ENCODE peak calls at places on chromosomes 12 and 14, in six cellular contexts. D is HT1080, I is HTR-8/SVneo, K is GM19239, P is stomach, M is cerebellum. R is an unnamed sample.

GRCh38 chr14:22819191-22819988 is 4.2 kb upstream of the SLC7A7 start:
- DNase-seq in K (no peak), P (peak; percentile 57), M (no peak), I (no peak), D (peak; percentile 55), R (no peak)

GRCh38 chr14:72657214-72657921 is 236.5 kb downstream of the DPF3 start:
- DNase-seq in K (no peak), P (no peak), D (no peak), M (no peak), I (no peak), R (no peak)

GRCh38 chr12:26748412-26748740 is 84.6 kb downstream of the ITPR2 start:
- DNase-seq in K (no peak), M (no peak), D (peak; percentile 76), I (peak; percentile 34), P (no peak), R (no peak)

GRCh38 chr12:130831876-130832405 is 7.1 kb downstream of the STX2 start:
- DNase-seq in K (no peak), D (no peak), I (no peak), P (no peak), M (no peak), R (no peak)

GRCh38 chr12:40946612-40947194 is 241.4 kb upstream of the PDZRN4 start:
- DNase-seq in M (peak; percentile 34), K (no peak), D (no peak), P (no peak), I (peak; percentile 6), R (peak; percentile 9)

GRCh38 chr12:3445127-3445978 is 45.6 kb upstream of the PRMT8 start:
- DNase-seq in P (peak; percentile 64), K (no peak), M (no peak), D (no peak), I (no peak), R (no peak)

GRCh38 chr14:101019974-101020710 is 116.6 kb upstream of the RTL1 start:
- DNase-seq in K (no peak), I (no peak), P (peak; percentile 8), D (no peak), M (no peak), R (no peak)

GRCh38 chr14:89085154-89086059 is 261.0 kb downstream of the TTC8 start:
- DNase-seq in M (no peak), D (no peak), P (no peak), K (no peak), I (no peak), R (no peak)

GRCh38 chr14:100471451-100472093 is 115.6 kb downstream of the BEGAIN start:
- DNase-seq in M (no peak), D (no peak), P (no peak), I (peak; percentile 35), K (no peak), R (peak; percentile 37)

GRCh38 chr14:103362780-103363179 is 22.4 kb upstream of the MARK3 start:
- DNase-seq in D (peak; percentile 62), P (no peak), K (no peak), I (no peak), M (no peak), R (no peak)

GRCh38 chr12:28998662-28999120 is 150.4 kb upstream of the FAR2 start:
- DNase-seq in M (peak; percentile 9), K (no peak), I (no peak), P (no peak), D (peak; percentile 12), R (peak; percentile 23)

GRCh38 chr12:116015525-116015924 is 262.0 kb downstream of the MED13L start:
- DNase-seq in K (no peak), I (peak; percentile 51), P (no peak), D (peak; percentile 29), M (peak; percentile 55), R (peak; percentile 44)

GRCh38 chr12:64998327-64999156 is 122.6 kb downstream of the WIF1 start:
- DNase-seq in I (no peak), D (peak; percentile 49), M (no peak), K (no peak), P (no peak), R (no peak)

GRCh38 chr12:126076515-126076914 is 1011.3 kb downstream of the AACS start:
- DNase-seq in P (no peak), I (no peak), K (no peak), D (no peak), M (no peak), R (no peak)

GRCh38 chr12:92942905-92943304 is 13.8 kb upstream of the EEA1 start:
- DNase-seq in D (peak; percentile 49), I (no peak), K (no peak), M (no peak), P (no peak), R (no peak)

GRCh38 chr12:53223391-53224267 is 8.4 kb downstream of the RARG start:
- DNase-seq in M (no peak), P (no peak), K (no peak), D (peak; percentile 58), I (no peak), R (no peak)

GRCh38 chr14:55957950-55958349 is 160.3 kb upstream of the PELI2 start:
- DNase-seq in M (no peak), K (no peak), D (no peak), P (no peak), I (no peak), R (no peak)

GRCh38 chr12:130087222-130087621 is 75.0 kb upstream of the FZD10 start:
- DNase-seq in P (no peak), I (no peak), M (no peak), D (no peak), K (no peak), R (no peak)

GRCh38 chr12:66319266-66319954 is 17.1 kb downstream of the HELB start:
- DNase-seq in M (no peak), K (no peak), I (no peak), D (no peak), P (no peak), R (no peak)

GRCh38 chr14:64091217-64091616 is 203.0 kb downstream of the ESR2 start:
- DNase-seq in D (no peak), K (no peak), P (no peak), M (no peak), I (no peak), R (no peak)

GRCh38 chr14:74945261-74945851 is 10.0 kb downstream of the PGF start:
- DNase-seq in D (no peak), I (no peak), K (no peak), M (no peak), P (no peak), R (no peak)

GRCh38 chr12:76379261-76379660 is 31.0 kb upstream of the BBS10 start:
- DNase-seq in I (no peak), K (no peak), P (no peak), D (no peak), M (no peak), R (no peak)

GRCh38 chr12:53840316-53840715 is 88.5 kb upstream of the CISTR start:
- DNase-seq in P (no peak), I (no peak), M (no peak), K (no peak), D (no peak), R (no peak)

R was measured in NCI-H446.